ENCODE peak calls at places on chromosomes 16 and 17, in seven cellular contexts. P is dorsolateral prefrontal cortex; B is NCI-H187; V is GM04504; J is hypothalamus; C is central memory CD4-positive, alpha-beta T cell; Y is neural crest cell. S is an unnamed sample.

GRCh38 chr17:80252871-80253270 is 7.8 kb upstream of the RNF213 start:
- DNase-seq in V (no peak), J (no peak), C (peak), B (peak), Y (peak), P (no peak), S (peak)

GRCh38 chr16:3999479-3999868 is 116.8 kb downstream of the ADCY9 start:
- DNase-seq in P (peak), J (no peak), Y (peak), C (no peak), V (peak), B (no peak), S (no peak)

GRCh38 chr16:49183911-49184310 is 97.7 kb downstream of the CBLN1 start:
- DNase-seq in J (no peak), Y (peak), B (no peak), V (no peak), C (no peak), P (no peak), S (no peak)

GRCh38 chr16:3188925-3189825 is 1.2 kb downstream of the OR1F1 start:
- DNase-seq in C (no peak), P (no peak), Y (peak), J (no peak), V (no peak), B (no peak), S (peak)

GRCh38 chr16:84571010-84571409 is 46.9 kb downstream of the COTL1 start:
- DNase-seq in V (no peak), P (no peak), B (no peak), Y (no peak), C (no peak), J (no peak), S (no peak)

GRCh38 chr17:37576281-37576680 is 32.9 kb downstream of the SYNRG start:
- DNase-seq in B (no peak), P (no peak), Y (no peak), J (no peak), V (no peak), C (no peak), S (no peak)

GRCh38 chr16:49632111-49632797 is 223.7 kb downstream of the ZNF423 start:
- DNase-seq in Y (no peak), V (no peak), C (no peak), P (no peak), B (no peak), J (no peak), S (no peak)

GRCh38 chr17:10197721-10198508 is 491 bp downstream of the GAS7 start:
- DNase-seq in J (no peak), V (no peak), B (no peak), P (no peak), Y (peak), C (no peak), S (no peak)

GRCh38 chr16:200388-200787 is 20.1 kb downstream of the HBQ1 start:
- DNase-seq in C (no peak), P (no peak), B (no peak), V (peak), Y (no peak), J (no peak), S (no peak)

GRCh38 chr16:54526916-54527315 is 240.3 kb upstream of the IRX3 start:
- DNase-seq in J (no peak), C (no peak), Y (no peak), P (no peak), V (no peak), B (no peak), S (no peak)

GRCh38 chr16:77877712-77878111 is 89.3 kb downstream of the VAT1L start:
- DNase-seq in C (no peak), B (no peak), V (peak), J (no peak), P (no peak), Y (no peak), S (no peak)

GRCh38 chr16:76796431-76796830 is 394.6 kb upstream of the MON1B start:
- DNase-seq in V (no peak), P (no peak), Y (no peak), J (no peak), B (no peak), C (no peak), S (no peak)

GRCh38 chr16:23570992-23571632 is 13.6 kb downstream of the UBFD1 start:
- DNase-seq in P (no peak), Y (no peak), C (no peak), J (no peak), B (no peak), V (no peak), S (no peak)

GRCh38 chr16:73054732-73055481 is 7.0 kb upstream of the ZFHX3 start:
- DNase-seq in J (no peak), Y (no peak), C (no peak), V (no peak), P (no peak), B (no peak), S (no peak)

GRCh38 chr17:83105512-83105911 is 26.1 kb downstream of the METRNL start:
- DNase-seq in B (no peak), P (no peak), V (no peak), Y (no peak), J (no peak), C (no peak), S (no peak)

GRCh38 chr17:60554377-60554788 is 28.3 kb upstream of the APPBP2 start:
- DNase-seq in Y (no peak), B (no peak), P (no peak), V (peak), C (no peak), J (no peak), S (no peak)

GRCh38 chr17:59439711-59440110 is 108.3 kb downstream of the YPEL2 start:
- DNase-seq in J (no peak), Y (no peak), V (no peak), B (no peak), C (no peak), P (no peak), S (no peak)

GRCh38 chr17:45380046-45380765 is 52.5 kb downstream of the ARHGAP27 start:
- DNase-seq in P (no peak), C (no peak), B (no peak), V (no peak), J (no peak), Y (no peak), S (no peak)

GRCh38 chr17:17021194-17021863 is 20.9 kb upstream of the MPRIP start:
- DNase-seq in B (no peak), P (peak), J (no peak), C (no peak), V (no peak), Y (no peak), S (no peak)

GRCh38 chr17:17494499-17495447 is 1.4 kb downstream of the RASD1 start:
- DNase-seq in V (no peak), Y (peak), J (peak), P (peak), B (no peak), C (peak), S (no peak)

GRCh38 chr16:50537533-50538290 is 10.5 kb upstream of the NKD1 start:
- DNase-seq in P (no peak), Y (no peak), B (no peak), C (no peak), J (no peak), V (no peak), S (no peak)

GRCh38 chr16:74868501-74868900 is 93.9 kb upstream of the FA2H start:
- DNase-seq in C (peak), B (no peak), J (no peak), P (no peak), V (no peak), Y (no peak), S (peak)

GRCh38 chr17:3710951-3711383 is 12.7 kb upstream of the HASPIN start:
- DNase-seq in P (no peak), J (no peak), Y (no peak), V (no peak), B (no peak), C (peak), S (no peak)

GRCh38 chr16:67939507-67940435 is 3.1 kb upstream of the PSMB10 start:
- DNase-seq in V (no peak), Y (no peak), P (no peak), C (peak), J (no peak), B (no peak), S (no peak)

GRCh38 chr16:27538508-27538907 is 11.2 kb downstream of the GTF3C1 start:
- DNase-seq in B (no peak), P (no peak), V (no peak), Y (no peak), C (no peak), J (no peak), S (no peak)

GRCh38 chr16:66913081-66913480 is 5.6 kb downstream of the CDH16 start:
- DNase-seq in B (no peak), P (no peak), Y (no peak), C (no peak), J (no peak), V (no peak), S (no peak)

GRCh38 chr17:82959242-82959930 is 119.6 kb upstream of the ZNF750 start:
- DNase-seq in Y (no peak), J (no peak), P (no peak), C (no peak), B (no peak), V (no peak), S (no peak)

GRCh38 chr16:16009396-16009795 is 60.0 kb downstream of the ABCC1 start:
- DNase-seq in P (no peak), J (no peak), B (no peak), V (no peak), C (no peak), Y (no peak), S (no peak)

GRCh38 chr16:88315543-88316105 is 67.1 kb upstream of the ZNF469 start:
- DNase-seq in B (no peak), V (peak), Y (peak), C (no peak), P (no peak), J (no peak), S (no peak)

GRCh38 chr16:6642271-6642670 is 690.4 kb upstream of the RBFOX1 start:
- DNase-seq in Y (no peak), P (no peak), C (no peak), J (no peak), V (no peak), B (no peak), S (no peak)

GRCh38 chr16:85270365-85270764 is 158.1 kb upstream of the CIBAR2 start:
- DNase-seq in P (no peak), B (no peak), J (no peak), C (no peak), Y (no peak), V (no peak), S (no peak)

GRCh38 chr17:17561408-17562144 is 29.9 kb downstream of the PEMT start:
- DNase-seq in C (no peak), P (no peak), B (peak), J (peak), Y (no peak), V (no peak), S (no peak)

GRCh38 chr16:1002399-1003161 is 21.0 kb downstream of the SOX8 start:
- DNase-seq in J (peak), Y (no peak), P (peak), C (peak), B (no peak), V (peak), S (no peak)

GRCh38 chr16:89018605-89019158 is 41.7 kb upstream of the CBFA2T3 start:
- DNase-seq in J (no peak), C (no peak), V (peak), Y (no peak), B (no peak), P (no peak), S (no peak)

GRCh38 chr17:65100316-65101140 is 36.6 kb upstream of the RGS9 start:
- DNase-seq in C (peak), P (peak), V (no peak), B (peak), Y (peak), J (peak), S (peak)

GRCh38 chr16:58280846-58281301 is 14.0 kb downstream of the PRSS54 start:
- DNase-seq in J (no peak), B (no peak), C (no peak), V (no peak), P (no peak), Y (no peak), S (no peak)

S was measured in NCI-H2227 treated with DMSO at 0.1 percent for 48 hours.